ENCODE peak calls at places on chromosomes 5 and 9, in five cellular contexts. One of them, this sample, is unnamed.

GRCh38 chr9:93431498-93432105 is 19.9 kb upstream of the FAM120A start:
- DNase-seq in activated CD4-positive, alpha-beta T cell treated with anti-CD3 and anti-CD28 coated beads for 36 hours: no peak
- DNase-seq in NCI-H187: no peak
- DNase-seq in central memory CD4-positive, alpha-beta T cell: no peak
- DNase-seq in aorta: no peak
- DNase-seq in this sample: no peak

GRCh38 chr9:100689635-100690034 is 111.8 kb downstream of the CAVIN4 start:
- DNase-seq in activated CD4-positive, alpha-beta T cell treated with anti-CD3 and anti-CD28 coated beads for 36 hours: peak
- DNase-seq in NCI-H187: no peak
- DNase-seq in central memory CD4-positive, alpha-beta T cell: no peak
- DNase-seq in aorta: no peak
- DNase-seq in this sample: no peak

GRCh38 chr5:8436919-8437318 is 568.0 kb downstream of the MTRR start:
- DNase-seq in activated CD4-positive, alpha-beta T cell treated with anti-CD3 and anti-CD28 coated beads for 36 hours: no peak
- DNase-seq in NCI-H187: no peak
- DNase-seq in central memory CD4-positive, alpha-beta T cell: no peak
- DNase-seq in aorta: no peak
- DNase-seq in this sample: no peak

GRCh38 chr9:13322828-13323550 is 43.5 kb upstream of the MPDZ start:
- DNase-seq in activated CD4-positive, alpha-beta T cell treated with anti-CD3 and anti-CD28 coated beads for 36 hours: no peak
- DNase-seq in NCI-H187: no peak
- DNase-seq in central memory CD4-positive, alpha-beta T cell: no peak
- DNase-seq in aorta: no peak
- DNase-seq in this sample: no peak

GRCh38 chr9:137269231-137269772 is 8.2 kb upstream of the TOR4A start:
- DNase-seq in activated CD4-positive, alpha-beta T cell treated with anti-CD3 and anti-CD28 coated beads for 36 hours: no peak
- DNase-seq in NCI-H187: no peak
- DNase-seq in central memory CD4-positive, alpha-beta T cell: no peak
- DNase-seq in aorta: peak
- DNase-seq in this sample: peak

GRCh38 chr9:20225841-20226240 is 396.5 kb downstream of the MLLT3 start:
- DNase-seq in activated CD4-positive, alpha-beta T cell treated with anti-CD3 and anti-CD28 coated beads for 36 hours: no peak
- DNase-seq in NCI-H187: no peak
- DNase-seq in central memory CD4-positive, alpha-beta T cell: no peak
- DNase-seq in aorta: no peak
- DNase-seq in this sample: no peak

GRCh38 chr5:1107167-1108007 is 4.5 kb downstream of the SLC12A7 start:
- DNase-seq in activated CD4-positive, alpha-beta T cell treated with anti-CD3 and anti-CD28 coated beads for 36 hours: peak
- DNase-seq in NCI-H187: no peak
- DNase-seq in central memory CD4-positive, alpha-beta T cell: no peak
- DNase-seq in aorta: no peak
- DNase-seq in this sample: no peak

GRCh38 chr5:62111428-62111827 is 194.6 kb upstream of the KIF2A start:
- DNase-seq in activated CD4-positive, alpha-beta T cell treated with anti-CD3 and anti-CD28 coated beads for 36 hours: no peak
- DNase-seq in NCI-H187: no peak
- DNase-seq in central memory CD4-positive, alpha-beta T cell: no peak
- DNase-seq in aorta: no peak
- DNase-seq in this sample: no peak

GRCh38 chr9:95084254-95084934 is 233.1 kb downstream of the FANCC start:
- DNase-seq in activated CD4-positive, alpha-beta T cell treated with anti-CD3 and anti-CD28 coated beads for 36 hours: no peak
- DNase-seq in NCI-H187: no peak
- DNase-seq in central memory CD4-positive, alpha-beta T cell: no peak
- DNase-seq in aorta: no peak
- DNase-seq in this sample: peak

GRCh38 chr9:124339603-124340146 is 75.6 kb downstream of the PSMB7 start:
- DNase-seq in activated CD4-positive, alpha-beta T cell treated with anti-CD3 and anti-CD28 coated beads for 36 hours: no peak
- DNase-seq in NCI-H187: no peak
- DNase-seq in central memory CD4-positive, alpha-beta T cell: no peak
- DNase-seq in aorta: no peak
- DNase-seq in this sample: no peak

GRCh38 chr5:135458921-135459331 is 6.8 kb upstream of the TIFAB start:
- DNase-seq in activated CD4-positive, alpha-beta T cell treated with anti-CD3 and anti-CD28 coated beads for 36 hours: no peak
- DNase-seq in NCI-H187: no peak
- DNase-seq in central memory CD4-positive, alpha-beta T cell: no peak
- DNase-seq in aorta: peak
- DNase-seq in this sample: peak

GRCh38 chr9:86287013-86287412 is 4.7 kb upstream of the ISCA1 start:
- DNase-seq in activated CD4-positive, alpha-beta T cell treated with anti-CD3 and anti-CD28 coated beads for 36 hours: peak
- DNase-seq in NCI-H187: no peak
- DNase-seq in central memory CD4-positive, alpha-beta T cell: no peak
- DNase-seq in aorta: no peak
- DNase-seq in this sample: no peak

GRCh38 chr5:118173340-118173739 is 815.0 kb downstream of the DTWD2 start:
- DNase-seq in activated CD4-positive, alpha-beta T cell treated with anti-CD3 and anti-CD28 coated beads for 36 hours: no peak
- DNase-seq in NCI-H187: no peak
- DNase-seq in central memory CD4-positive, alpha-beta T cell: no peak
- DNase-seq in aorta: no peak
- DNase-seq in this sample: no peak

GRCh38 chr5:116076496-116076895 is 8.3 kb upstream of the COMMD10 start:
- DNase-seq in activated CD4-positive, alpha-beta T cell treated with anti-CD3 and anti-CD28 coated beads for 36 hours: peak
- DNase-seq in NCI-H187: no peak
- DNase-seq in central memory CD4-positive, alpha-beta T cell: no peak
- DNase-seq in aorta: no peak
- DNase-seq in this sample: no peak

GRCh38 chr9:105500108-105500766 is 52.4 kb downstream of the FSD1L start:
- DNase-seq in activated CD4-positive, alpha-beta T cell treated with anti-CD3 and anti-CD28 coated beads for 36 hours: no peak
- DNase-seq in NCI-H187: no peak
- DNase-seq in central memory CD4-positive, alpha-beta T cell: no peak
- DNase-seq in aorta: no peak
- DNase-seq in this sample: no peak